ENCODE peak calls at places on chromosomes 16 and 17, in four cellular contexts. W is keratinocyte, T is lower leg skin, R is psoas muscle. O is an unnamed sample.

GRCh38 chr16:27402964-27403600 is 1.1 kb downstream of the IL21R start:
- DNase-seq in W (no peak), R (no peak), T (no peak), O (no peak)

GRCh38 chr17:59558953-59559352 is 6.5 kb upstream of the DHX40 start:
- DNase-seq in W (no peak), T (no peak), R (no peak), O (no peak)

GRCh38 chr16:82701302-82702022 is 74.7 kb downstream of the CDH13 start:
- DNase-seq in T (no peak), W (no peak), R (no peak), O (no peak)

GRCh38 chr16:58511933-58512815 is 3.1 kb upstream of the SETD6 start:
- DNase-seq in R (peak; percentile 82), T (peak; percentile 56), W (no peak), O (peak; percentile 83)

GRCh38 chr17:72556944-72557826 is 436.4 kb downstream of the SOX9 start:
- DNase-seq in W (no peak), T (peak; percentile 54), R (peak; percentile 35), O (peak; percentile 30)

GRCh38 chr17:48294989-48295892 is 134.8 kb downstream of the SKAP1 start:
- DNase-seq in W (no peak), T (no peak), R (no peak), O (no peak)

GRCh38 chr17:45834471-45835396 is 9.9 kb upstream of the SPPL2C start:
- DNase-seq in R (no peak), W (no peak), T (no peak), O (no peak)

GRCh38 chr17:36885761-36886365 is 51.4 kb upstream of the LHX1 start:
- DNase-seq in T (no peak), W (no peak), R (no peak), O (no peak)

GRCh38 chr16:20866161-20866772 is 33.9 kb downstream of the DCUN1D3 start:
- DNase-seq in T (no peak), R (peak; percentile 58), W (peak; percentile 69), O (no peak)

GRCh38 chr17:65561394-65562205 is at the start of gene AXIN2:
- DNase-seq in R (peak; percentile 93), T (peak; percentile 87), W (no peak), O (peak; percentile 88)
- TF ChIP-seq CTCF in R (no peak), T (no peak), W (no peak), O (no peak)

DNA sequence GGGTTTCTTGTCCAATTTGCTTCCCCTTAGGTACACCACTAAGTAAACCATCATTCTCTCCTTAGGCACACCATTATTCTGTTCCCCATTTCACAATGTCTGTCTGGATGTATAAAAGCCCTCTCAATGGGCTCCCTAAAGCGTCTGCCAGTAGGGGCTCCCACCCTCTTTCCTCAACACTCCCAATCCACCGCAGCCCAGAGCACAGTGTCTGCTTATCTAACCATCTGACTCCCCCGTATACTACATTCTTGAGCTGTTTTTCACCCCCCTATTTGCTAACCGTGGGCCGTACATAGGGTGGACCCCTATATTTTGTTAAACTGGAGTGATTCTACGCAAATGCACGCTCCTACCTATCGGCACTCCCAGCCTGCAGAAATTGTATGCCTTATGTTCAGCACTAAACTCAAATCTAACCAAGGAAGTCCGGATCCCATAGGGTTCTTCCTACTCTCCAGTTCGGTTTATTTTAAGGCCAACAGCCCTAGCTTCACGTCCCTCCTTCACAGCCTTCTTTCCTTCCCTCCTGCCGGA is 674 bp upstream of the PSMD3 start:
- DNase-seq in R (no peak), T (no peak), W (peak; percentile 52), O (peak; percentile 5)
- TF ChIP-seq CTCF in R (no peak), T (no peak), W (peak; percentile 17), O (no peak)

DNA sequence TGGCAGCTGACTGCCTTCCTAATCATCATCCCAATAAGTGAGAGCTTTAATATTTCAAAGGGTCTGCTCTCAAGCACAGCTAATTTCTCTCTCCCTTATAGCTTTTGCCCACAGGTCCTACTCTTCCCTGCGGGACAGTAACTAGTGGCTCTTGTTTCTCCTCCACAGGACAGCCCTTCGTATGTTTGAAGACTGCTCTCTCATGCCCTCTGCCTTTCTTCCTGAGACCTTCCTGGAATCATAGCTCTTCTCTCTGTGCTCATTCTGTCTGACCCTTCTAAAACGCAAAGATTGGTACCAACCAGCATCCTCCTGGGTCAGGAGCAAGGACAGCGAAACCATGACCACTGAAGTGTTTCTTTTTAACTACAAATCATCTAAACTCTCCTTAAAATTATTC is 168.9 kb downstream of the GRIN2A start:
- DNase-seq in T (no peak), W (no peak), R (no peak), O (no peak)
- TF ChIP-seq CTCF in T (no peak), W (no peak), R (no peak), O (no peak)

GRCh38 chr16:23597003-23597756 is 1.1 kb upstream of the NDUFAB1 start:
- DNase-seq in T (no peak), W (no peak), R (peak; percentile 30), O (no peak)
- TF ChIP-seq CTCF in T (no peak), W (peak; percentile 12), R (peak; percentile 31), O (no peak)

O was measured in CD4-positive, alpha-beta T cell.